ENCODE peak calls at places on chromosomes 3 and 15, in five cellular contexts. H is fibroblast of pulmonary artery, W is left ventricle myocardium inferior, I is astrocyte of the spinal cord, Q is glutamatergic neuron. S is an unnamed sample.

GRCh38 chr15:75733761-75734651 is 21.4 kb upstream of the CSPG4 start:
- DNase-seq in H (no peak), W (no peak), I (no peak), Q (no peak), S (no peak)

GRCh38 chr15:36024066-36024465 is 478.1 kb upstream of the DPH6 start:
- DNase-seq in H (peak), W (peak), I (no peak), Q (peak), S (no peak)

GRCh38 chr3:32818431-32819085 is 761 bp downstream of the TRIM71 start:
- DNase-seq in H (no peak), W (no peak), I (no peak), Q (no peak), S (peak)

GRCh38 chr15:71737761-71738160 is 72.6 kb upstream of the NR2E3 start:
- DNase-seq in H (no peak), W (no peak), I (no peak), Q (peak), S (no peak)

GRCh38 chr15:29671308-29671981 is 150.8 kb downstream of the TJP1 start:
- DNase-seq in H (peak), W (no peak), I (peak), Q (no peak), S (no peak)

GRCh38 chr3:183392166-183393034 is 36.0 kb downstream of the MCF2L2 start:
- DNase-seq in H (no peak), W (no peak), I (no peak), Q (no peak), S (no peak)

GRCh38 chr3:53809267-53809666 is 37.0 kb downstream of the CHDH start:
- DNase-seq in H (no peak), W (no peak), I (no peak), Q (no peak), S (no peak)

GRCh38 chr3:126618760-126619159 is 36.2 kb downstream of the TXNRD3 start:
- DNase-seq in H (no peak), W (no peak), I (no peak), Q (no peak), S (no peak)

GRCh38 chr3:42080452-42080872 is 10.7 kb upstream of the TRAK1 start:
- DNase-seq in H (peak), W (no peak), I (no peak), Q (no peak), S (no peak)

GRCh38 chr15:37125143-37125542 is 24.8 kb upstream of the MEIS2 start:
- DNase-seq in H (peak), W (no peak), I (no peak), Q (no peak), S (no peak)

GRCh38 chr3:39088456-39088855 is 19.0 kb downstream of the GORASP1 start:
- DNase-seq in H (no peak), W (no peak), I (no peak), Q (no peak), S (no peak)

GRCh38 chr15:23395030-23395692 is 40.6 kb downstream of the GOLGA8S start:
- DNase-seq in H (no peak), W (no peak), I (no peak), Q (no peak), S (no peak)

GRCh38 chr15:76206325-76206976 is 104.8 kb downstream of the ETFA start:
- DNase-seq in H (peak), W (peak), I (peak), Q (no peak), S (no peak)

GRCh38 chr3:24137958-24138875 is 193.1 kb downstream of the NR1D2 start:
- DNase-seq in H (no peak), W (no peak), I (no peak), Q (no peak), S (no peak)

GRCh38 chr15:76059320-76060097 is at the start of gene TMEM266:
- DNase-seq in H (no peak), W (peak), I (peak), Q (peak), S (peak)

GRCh38 chr15:96356494-96357455 is 26.3 kb downstream of the NR2F2 start:
- DNase-seq in H (peak), W (peak), I (peak), Q (peak), S (peak)

GRCh38 chr3:102447272-102447671 is 12.5 kb downstream of the ZPLD1 start:
- DNase-seq in H (peak), W (no peak), I (no peak), Q (no peak), S (no peak)

GRCh38 chr3:12981631-12982265 is 91.5 kb downstream of the IQSEC1 start:
- DNase-seq in H (no peak), W (no peak), I (no peak), Q (no peak), S (no peak)

GRCh38 chr3:66644549-66644948 is 143.7 kb upstream of the LRIG1 start:
- DNase-seq in H (no peak), W (no peak), I (no peak), Q (no peak), S (no peak)

GRCh38 chr15:64930019-64930652 is 18.4 kb downstream of the ANKDD1A start:
- DNase-seq in H (no peak), W (no peak), I (no peak), Q (no peak), S (no peak)

GRCh38 chr3:14545251-14545635 is 5.1 kb upstream of the GRIP2 start:
- DNase-seq in H (no peak), W (no peak), I (no peak), Q (no peak), S (no peak)

GRCh38 chr3:49119439-49119838 is 1.2 kb downstream of the USP19 start:
- DNase-seq in H (peak), W (no peak), I (no peak), Q (no peak), S (no peak)

GRCh38 chr3:109257269-109257668 is 59.0 kb downstream of the DPPA2 start:
- DNase-seq in H (peak), W (no peak), I (peak), Q (no peak), S (no peak)

GRCh38 chr3:109254760-109255159 is 61.6 kb downstream of the DPPA2 start:
- DNase-seq in H (no peak), W (no peak), I (no peak), Q (no peak), S (no peak)
- TF ChIP-seq CTCF in H (no peak), W (no peak), I (no peak), Q (no peak), S (no peak)

GRCh38 chr3:11159421-11159904 is 5.2 kb downstream of the HRH1 start:
- DNase-seq in H (peak), W (no peak), I (peak), Q (no peak), S (no peak)
- TF ChIP-seq CTCF in H (peak), W (no peak), I (no peak), Q (no peak), S (no peak)

DNA sequence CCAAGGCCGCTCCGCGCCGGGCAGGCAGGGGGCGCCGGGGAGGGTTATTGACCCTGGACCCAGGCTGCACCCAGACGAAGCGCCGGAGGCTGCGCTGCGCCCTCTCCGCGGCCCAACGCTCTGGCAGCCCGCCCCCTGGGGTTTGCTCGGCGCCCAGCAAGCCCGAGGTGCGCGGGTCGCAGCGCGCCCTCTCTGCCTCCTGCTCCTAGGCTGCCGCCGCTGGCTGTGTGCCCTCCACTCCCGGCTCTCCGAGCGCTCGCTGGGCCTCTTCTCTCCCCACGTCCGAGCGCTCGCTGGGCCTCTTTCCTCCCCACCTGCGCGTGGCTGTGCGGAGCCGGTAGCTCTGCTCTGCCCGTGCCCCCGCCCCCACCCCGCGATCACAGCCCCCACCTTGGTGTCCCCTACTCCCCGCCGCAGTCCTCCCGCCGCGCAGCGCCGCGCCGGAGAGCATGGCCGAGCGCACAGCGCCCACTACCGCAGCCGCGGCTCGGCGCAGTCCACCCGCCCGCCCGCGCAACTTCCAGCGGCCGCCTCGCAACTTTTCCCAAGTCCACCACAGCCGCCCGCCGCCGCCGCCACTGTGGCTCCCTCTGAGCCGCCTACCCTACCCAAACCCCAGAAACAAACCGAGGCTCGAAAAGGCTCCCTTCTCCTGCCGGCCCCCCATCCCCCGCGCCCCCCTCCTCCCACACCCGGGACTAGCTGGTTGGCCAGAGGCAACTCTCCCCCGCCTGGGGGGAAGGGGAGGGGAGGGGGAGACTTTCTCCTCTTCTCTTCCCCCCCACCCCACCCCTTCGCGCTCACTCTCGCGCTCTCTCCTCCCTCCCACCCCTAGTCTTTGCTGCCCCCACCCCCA is 1.1 kb downstream of the MECOM start:
- DNase-seq in H (peak), W (peak), I (peak), Q (peak), S (peak)
- TF ChIP-seq CTCF in H (peak), W (peak), I (peak), Q (peak), S (peak)

GRCh38 chr15:80823995-80824394 is 44.8 kb downstream of the CEMIP start:
- DNase-seq in H (no peak), W (no peak), I (no peak), Q (no peak), S (no peak)
- TF ChIP-seq CTCF in H (no peak), W (no peak), I (no peak), Q (no peak), S (no peak)

GRCh38 chr3:62805578-62805977 is 69.6 kb downstream of the CADPS start:
- DNase-seq in H (no peak), W (no peak), I (no peak), Q (no peak), S (no peak)

GRCh38 chr3:62798000-62798399 is 77.2 kb downstream of the CADPS start:
- DNase-seq in H (no peak), W (no peak), I (no peak), Q (no peak), S (no peak)

DNA sequence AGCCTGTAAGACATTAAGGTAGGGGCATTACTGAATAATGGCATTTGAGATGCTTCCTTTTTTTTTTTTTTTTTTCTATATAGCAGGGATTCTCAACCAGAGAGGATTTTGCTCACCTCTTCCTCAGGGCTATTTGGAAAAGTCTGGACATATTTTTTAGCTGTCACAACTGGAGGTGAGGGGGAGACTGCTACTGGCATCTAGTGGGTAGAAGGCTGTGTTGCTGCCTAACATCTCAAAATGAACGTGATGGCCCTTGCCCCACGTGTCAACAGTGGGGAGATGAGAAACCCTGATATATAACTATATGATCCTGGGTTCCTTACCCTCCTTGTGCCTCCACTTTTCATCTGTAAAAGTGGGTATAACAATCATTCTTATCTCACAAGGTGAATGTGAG is 71.9 kb downstream of the CADPS start:
- DNase-seq in H (no peak), W (no peak), I (no peak), Q (no peak), S (no peak)
- TF ChIP-seq CTCF in H (no peak), W (no peak), I (no peak), Q (no peak), S (no peak)

GRCh38 chr15:69074011-69074842 is 59.7 kb downstream of the NOX5 start:
- DNase-seq in H (peak), W (peak), I (peak), Q (peak), S (peak)
- TF ChIP-seq CTCF in H (peak), W (peak), I (peak), Q (no peak), S (no peak)